ENCODE peak calls at places on chromosomes 11 and 22, in four cellular contexts. One of them, this sample, is unnamed.

GRCh38 chr22:36027960-36028645 is 521 bp downstream of the RBFOX2 start:
- DNase-seq in colonic mucosa: peak
- DNase-seq in NB4: peak
- DNase-seq in Calu3: no peak
- DNase-seq in this sample: no peak

GRCh38 chr11:15208570-15209222 is 94.0 kb downstream of the INSC start:
- DNase-seq in colonic mucosa: peak
- DNase-seq in NB4: peak
- DNase-seq in Calu3: peak
- DNase-seq in this sample: peak

GRCh38 chr11:119764108-119764874 is 35.3 kb upstream of the NECTIN1 start:
- DNase-seq in colonic mucosa: no peak
- DNase-seq in NB4: no peak
- DNase-seq in Calu3: peak
- DNase-seq in this sample: no peak

GRCh38 chr22:25896098-25896497 is 154.1 kb downstream of the MYO18B start:
- DNase-seq in colonic mucosa: no peak
- DNase-seq in NB4: no peak
- DNase-seq in Calu3: no peak
- DNase-seq in this sample: no peak

GRCh38 chr22:36110306-36110791 is 50.2 kb downstream of the APOL3 start:
- DNase-seq in colonic mucosa: no peak
- DNase-seq in NB4: no peak
- DNase-seq in Calu3: no peak
- DNase-seq in this sample: no peak

GRCh38 chr22:30223303-30223702 is 23.3 kb downstream of the LIF start:
- DNase-seq in colonic mucosa: no peak
- DNase-seq in NB4: peak
- DNase-seq in Calu3: no peak
- DNase-seq in this sample: no peak

GRCh38 chr11:133656100-133656635 is 123.9 kb upstream of the OPCML start:
- DNase-seq in colonic mucosa: no peak
- DNase-seq in NB4: no peak
- DNase-seq in Calu3: no peak
- DNase-seq in this sample: no peak

GRCh38 chr11:98616256-98616655 is 404.5 kb upstream of the CNTN5 start:
- DNase-seq in colonic mucosa: no peak
- DNase-seq in NB4: no peak
- DNase-seq in Calu3: no peak
- DNase-seq in this sample: no peak

GRCh38 chr11:9943346-9944110 is 279.7 kb downstream of the SWAP70 start:
- DNase-seq in colonic mucosa: no peak
- DNase-seq in NB4: no peak
- DNase-seq in Calu3: no peak
- DNase-seq in this sample: no peak

GRCh38 chr11:47924184-47924671 is 56.1 kb upstream of the PTPRJ start:
- DNase-seq in colonic mucosa: no peak
- DNase-seq in NB4: no peak
- DNase-seq in Calu3: peak
- DNase-seq in this sample: no peak

GRCh38 chr11:27392715-27393114 is 29.7 kb upstream of the CCDC34 start:
- DNase-seq in colonic mucosa: no peak
- DNase-seq in NB4: no peak
- DNase-seq in Calu3: no peak
- DNase-seq in this sample: no peak

GRCh38 chr11:61162092-61162935 is 1.1 kb upstream of the VPS37C start:
- DNase-seq in colonic mucosa: no peak
- DNase-seq in NB4: peak
- DNase-seq in Calu3: no peak
- DNase-seq in this sample: no peak

GRCh38 chr11:112809429-112809828 is 151.8 kb upstream of the NCAM1 start:
- DNase-seq in colonic mucosa: no peak
- DNase-seq in NB4: no peak
- DNase-seq in Calu3: no peak
- DNase-seq in this sample: no peak

GRCh38 chr22:47795477-47796127 is 1033.2 kb downstream of the TBC1D22A start:
- DNase-seq in colonic mucosa: no peak
- DNase-seq in NB4: no peak
- DNase-seq in Calu3: no peak
- DNase-seq in this sample: no peak

GRCh38 chr11:32890843-32891656 is 1.6 kb upstream of the QSER1 start:
- DNase-seq in colonic mucosa: peak
- DNase-seq in NB4: peak
- DNase-seq in Calu3: no peak
- DNase-seq in this sample: no peak

GRCh38 chr11:103619480-103619879 is 417.0 kb upstream of the DDI1 start:
- DNase-seq in colonic mucosa: no peak
- DNase-seq in NB4: no peak
- DNase-seq in Calu3: peak
- DNase-seq in this sample: no peak

GRCh38 chr11:78815631-78816232 is 241.1 kb upstream of the NARS2 start:
- DNase-seq in colonic mucosa: no peak
- DNase-seq in NB4: no peak
- DNase-seq in Calu3: no peak
- DNase-seq in this sample: no peak

GRCh38 chr11:78809931-78810481 is 235.3 kb upstream of the NARS2 start:
- DNase-seq in colonic mucosa: no peak
- DNase-seq in NB4: no peak
- DNase-seq in Calu3: no peak
- DNase-seq in this sample: no peak

GRCh38 chr11:78811622-78812021 is 237.0 kb upstream of the NARS2 start:
- DNase-seq in colonic mucosa: no peak
- DNase-seq in NB4: no peak
- DNase-seq in Calu3: no peak
- DNase-seq in this sample: no peak

GRCh38 chr11:78810489-78811090 is 235.9 kb upstream of the NARS2 start:
- DNase-seq in colonic mucosa: no peak
- DNase-seq in NB4: no peak
- DNase-seq in Calu3: no peak
- DNase-seq in this sample: no peak

DNA sequence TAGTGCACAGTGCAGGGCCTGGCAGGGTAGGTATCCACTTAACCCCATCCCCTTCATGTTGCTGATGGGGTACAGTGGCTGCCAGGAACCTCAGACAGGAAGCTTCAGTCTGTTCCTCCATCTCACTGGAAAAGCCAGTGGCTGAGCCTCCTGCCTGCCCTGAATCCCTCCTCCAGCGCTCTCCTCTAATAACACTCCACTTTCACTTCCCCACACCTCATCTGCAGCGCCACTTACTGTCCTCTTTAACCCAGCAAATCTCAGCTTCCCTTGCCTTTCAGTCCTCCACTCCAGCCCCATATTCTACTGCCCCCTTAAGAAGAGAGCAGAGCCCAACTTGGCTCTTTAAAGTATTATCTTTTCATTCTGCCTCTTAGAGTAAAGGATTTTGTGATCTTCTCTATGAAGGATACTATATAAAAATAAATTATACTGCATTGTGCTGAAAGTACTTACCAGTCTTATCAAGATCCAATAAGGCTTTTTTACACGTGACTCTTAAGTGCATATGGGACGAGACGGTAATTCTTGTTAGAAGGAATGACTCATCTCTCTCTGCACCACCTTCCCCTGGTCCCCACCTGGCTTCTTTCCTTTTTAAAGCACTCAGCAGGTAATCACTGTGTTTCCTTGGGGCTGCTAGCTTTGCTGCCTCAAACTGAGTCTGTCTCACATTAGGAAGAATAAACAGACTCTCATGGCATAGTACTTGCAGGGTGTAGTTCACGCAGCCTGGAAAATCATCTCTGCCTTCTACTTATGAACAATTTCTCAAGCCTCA is 238.0 kb upstream of the NARS2 start:
- DNase-seq in colonic mucosa: no peak
- DNase-seq in NB4: no peak
- DNase-seq in Calu3: no peak
- DNase-seq in this sample: no peak
- TF ChIP-seq CTCF in colonic mucosa: no peak
- TF ChIP-seq CTCF in NB4: no peak
- TF ChIP-seq CTCF in Calu3: no peak
- TF ChIP-seq CTCF in this sample: no peak

DNA sequence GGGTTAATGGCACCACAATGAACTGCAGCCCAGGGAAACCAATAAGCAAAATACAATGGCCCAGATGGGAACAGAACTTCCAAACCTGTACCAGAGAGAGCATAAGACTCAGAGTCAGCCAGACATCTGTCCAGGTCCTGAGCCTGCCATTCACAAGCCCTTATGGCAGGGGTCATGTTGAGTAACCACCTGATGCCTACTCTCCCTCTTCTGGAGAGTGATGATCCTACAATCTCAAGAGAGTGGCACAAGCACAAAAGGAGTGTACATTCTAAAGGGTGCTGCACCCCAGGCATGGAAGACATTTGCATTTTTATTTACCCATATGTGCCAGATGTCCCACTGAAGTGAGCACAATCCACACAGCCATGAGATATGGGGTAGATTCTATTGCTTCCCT is 10.6 kb downstream of the TENM4 start:
- DNase-seq in colonic mucosa: no peak
- DNase-seq in NB4: no peak
- DNase-seq in Calu3: no peak
- DNase-seq in this sample: no peak
- TF ChIP-seq CTCF in colonic mucosa: no peak
- TF ChIP-seq CTCF in NB4: no peak
- TF ChIP-seq CTCF in Calu3: no peak
- TF ChIP-seq CTCF in this sample: no peak

GRCh38 chr22:40215266-40215665 is 37.5 kb downstream of the TNRC6B start:
- DNase-seq in colonic mucosa: peak
- DNase-seq in NB4: peak
- DNase-seq in Calu3: no peak
- DNase-seq in this sample: no peak
- TF ChIP-seq CTCF in colonic mucosa: no peak
- TF ChIP-seq CTCF in NB4: no peak
- TF ChIP-seq CTCF in Calu3: no peak
- TF ChIP-seq CTCF in this sample: no peak

GRCh38 chr11:129375731-129376657 is at the start of gene BARX2:
- DNase-seq in colonic mucosa: peak
- DNase-seq in NB4: no peak
- DNase-seq in Calu3: no peak
- DNase-seq in this sample: no peak
- TF ChIP-seq CTCF in colonic mucosa: peak
- TF ChIP-seq CTCF in NB4: no peak
- TF ChIP-seq CTCF in Calu3: no peak
- TF ChIP-seq CTCF in this sample: no peak

GRCh38 chr11:38824573-38824972 is 2226.5 kb upstream of the RAG2 start:
- DNase-seq in colonic mucosa: no peak
- DNase-seq in NB4: peak
- DNase-seq in Calu3: no peak
- DNase-seq in this sample: no peak
- TF ChIP-seq CTCF in colonic mucosa: no peak
- TF ChIP-seq CTCF in NB4: peak
- TF ChIP-seq CTCF in Calu3: no peak
- TF ChIP-seq CTCF in this sample: no peak

GRCh38 chr11:45485070-45485716 is 180.2 kb downstream of the CHST1 start:
- DNase-seq in colonic mucosa: no peak
- DNase-seq in NB4: no peak
- DNase-seq in Calu3: no peak
- DNase-seq in this sample: no peak
- TF ChIP-seq CTCF in colonic mucosa: no peak
- TF ChIP-seq CTCF in NB4: no peak
- TF ChIP-seq CTCF in Calu3: no peak
- TF ChIP-seq CTCF in this sample: no peak

GRCh38 chr11:65063532-65063931 is 5.2 kb upstream of the NAALADL1 start:
- DNase-seq in colonic mucosa: no peak
- DNase-seq in NB4: no peak
- DNase-seq in Calu3: no peak
- DNase-seq in this sample: no peak

GRCh38 chr11:65058419-65059054 is at the start of gene NAALADL1:
- DNase-seq in colonic mucosa: peak
- DNase-seq in NB4: no peak
- DNase-seq in Calu3: no peak
- DNase-seq in this sample: no peak

GRCh38 chr11:65059959-65060824 is 1.8 kb upstream of the NAALADL1 start:
- DNase-seq in colonic mucosa: peak
- DNase-seq in NB4: no peak
- DNase-seq in Calu3: no peak
- DNase-seq in this sample: no peak

GRCh38 chr11:65059523-65059922 is 1.2 kb upstream of the NAALADL1 start:
- DNase-seq in colonic mucosa: no peak
- DNase-seq in NB4: no peak
- DNase-seq in Calu3: no peak
- DNase-seq in this sample: no peak

GRCh38 chr11:65060913-65061408 is 2.6 kb upstream of the NAALADL1 start:
- DNase-seq in colonic mucosa: no peak
- DNase-seq in NB4: peak
- DNase-seq in Calu3: no peak
- DNase-seq in this sample: no peak
- TF ChIP-seq CTCF in colonic mucosa: no peak
- TF ChIP-seq CTCF in NB4: no peak
- TF ChIP-seq CTCF in Calu3: no peak
- TF ChIP-seq CTCF in this sample: no peak

DNA sequence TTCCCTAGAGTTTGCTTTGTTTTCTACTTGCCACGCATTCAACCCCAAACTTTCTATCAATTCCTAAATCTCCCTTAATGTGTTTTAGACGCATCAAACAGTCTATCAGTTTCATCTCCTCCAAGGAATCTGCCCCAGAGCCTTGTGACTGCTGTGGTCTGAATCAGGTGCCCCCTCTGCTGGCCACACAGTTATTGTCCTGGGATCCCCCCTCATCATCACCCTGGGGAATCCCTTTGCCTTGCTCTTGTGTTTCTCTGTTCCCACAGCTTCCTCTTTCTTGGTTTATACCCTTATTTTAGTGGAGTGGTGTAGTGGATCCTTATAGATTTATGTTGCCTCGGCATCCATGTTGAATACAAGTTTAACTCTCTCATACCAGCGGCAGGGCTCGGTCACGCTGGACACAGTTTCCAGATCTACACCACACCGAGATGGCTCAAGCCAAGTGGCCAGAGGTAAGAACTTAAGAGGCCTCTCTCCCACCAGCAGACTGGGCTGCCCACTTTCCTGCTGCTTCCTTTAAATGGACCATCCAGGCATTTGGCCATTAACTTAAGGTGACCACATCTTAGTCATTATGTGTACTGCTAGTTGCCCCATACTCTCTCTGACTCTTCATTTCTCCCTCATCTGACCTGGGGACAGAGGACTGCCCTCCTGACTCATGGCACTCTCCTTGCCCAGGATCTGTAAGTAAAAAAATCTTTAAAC is 8.2 kb downstream of the UPB1 start:
- DNase-seq in colonic mucosa: peak
- DNase-seq in NB4: peak
- DNase-seq in Calu3: peak
- DNase-seq in this sample: peak
- TF ChIP-seq CTCF in colonic mucosa: peak
- TF ChIP-seq CTCF in NB4: peak
- TF ChIP-seq CTCF in Calu3: peak
- TF ChIP-seq CTCF in this sample: no peak

DNA sequence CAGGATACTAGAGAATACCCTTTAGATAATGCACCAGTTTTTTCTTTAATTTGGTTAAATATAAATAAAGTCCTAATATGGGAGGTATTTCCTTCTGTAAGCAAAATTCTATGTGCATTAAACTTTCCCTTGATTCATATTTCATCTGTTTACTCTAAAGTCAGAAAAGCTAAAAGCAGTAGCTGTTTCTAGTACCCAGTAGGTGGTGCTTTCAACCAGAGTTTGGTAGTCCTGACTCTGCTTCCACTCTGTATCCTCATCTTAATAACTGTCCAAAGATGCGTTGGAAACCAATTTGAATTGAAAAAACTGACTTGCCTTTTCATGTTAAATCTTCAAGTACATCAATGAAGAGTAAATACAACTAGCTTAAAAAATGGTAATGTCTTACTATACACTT is 1065.2 kb downstream of the JRKL start:
- DNase-seq in colonic mucosa: no peak
- DNase-seq in NB4: peak
- DNase-seq in Calu3: no peak
- DNase-seq in this sample: no peak
- TF ChIP-seq CTCF in colonic mucosa: no peak
- TF ChIP-seq CTCF in NB4: no peak
- TF ChIP-seq CTCF in Calu3: no peak
- TF ChIP-seq CTCF in this sample: no peak